ENCODE peak calls at places on chromosomes 11 and 22, in ten cellular contexts. J is COR-L47; S is upper lobe of right lung; B is DMS153; V is activated T-helper 1 cell treated with Interleukin-2 at 50 U/mL for 16 hours; A is NCI-H446 treated with DMSO at 0.1 percent for 48 hours; G is occipital lobe; H is left cardiac atrium; K is astrocyte; Z is activated CD4-positive, alpha-beta T cell treated with anti-CD3 and anti-CD28 coated beads, Interleukin-2, amount 50 U/mL, for 24 hours. T is an unnamed sample.

GRCh38 chr11:95364324-95365295 is 133.6 kb upstream of the SESN3 start:
- DNase-seq in J (no peak), S (no peak), B (no peak), V (no peak), A (peak), G (no peak), H (no peak), K (peak), Z (no peak), T (no peak)

GRCh38 chr11:110472858-110473257 is 43.1 kb downstream of the FDX1 start:
- DNase-seq in J (no peak), S (no peak), B (no peak), V (no peak), A (no peak), G (no peak), H (no peak), K (peak), Z (no peak), T (no peak)

GRCh38 chr11:46475926-46476545 is 84.5 kb upstream of the CHRM4 start:
- DNase-seq in J (no peak), S (no peak), B (no peak), V (no peak), A (no peak), G (no peak), H (no peak), K (no peak), Z (no peak), T (no peak)

GRCh38 chr11:73395297-73396208 is 19.4 kb downstream of the RELT start:
- DNase-seq in J (no peak), S (peak), B (no peak), V (no peak), A (no peak), G (no peak), H (peak), K (no peak), Z (no peak), T (peak)

GRCh38 chr11:121671276-121672168 is 218.8 kb upstream of the SORL1-AS1 start:
- DNase-seq in J (no peak), S (no peak), B (peak), V (no peak), A (peak), G (no peak), H (no peak), K (peak), Z (no peak), T (no peak)

GRCh38 chr22:43263645-43264514 is 76.9 kb upstream of the TTLL12 start:
- DNase-seq in J (peak), S (no peak), B (peak), V (peak), A (no peak), G (no peak), H (peak), K (peak), Z (peak), T (peak)

GRCh38 chr22:17997456-17997855 is 26.9 kb downstream of the MICAL3 start:
- DNase-seq in J (no peak), S (no peak), B (no peak), V (no peak), A (no peak), G (no peak), H (no peak), K (no peak), Z (no peak), T (no peak)

GRCh38 chr11:127648604-127649003 is 648.0 kb upstream of the KIRREL3 start:
- DNase-seq in J (no peak), S (no peak), B (no peak), V (no peak), A (no peak), G (no peak), H (no peak), K (no peak), Z (no peak), T (no peak)

GRCh38 chr11:65879622-65880021 is at the start of gene CTSW:
- DNase-seq in J (no peak), S (no peak), B (no peak), V (no peak), A (no peak), G (no peak), H (peak), K (no peak), Z (no peak), T (peak)

GRCh38 chr11:95093548-95093947 is 3.9 kb downstream of the ENDOD1 start:
- DNase-seq in J (peak), S (no peak), B (no peak), V (no peak), A (no peak), G (no peak), H (no peak), K (no peak), Z (no peak), T (no peak)

GRCh38 chr11:118679483-118679882 is at the start of gene TREH:
- DNase-seq in J (no peak), S (peak), B (no peak), V (no peak), A (no peak), G (no peak), H (no peak), K (no peak), Z (no peak), T (no peak)

GRCh38 chr11:46577058-46577457 is 16.8 kb downstream of the AMBRA1 start:
- DNase-seq in J (no peak), S (no peak), B (no peak), V (no peak), A (no peak), G (no peak), H (no peak), K (no peak), Z (no peak), T (no peak)

GRCh38 chr11:83793332-83793731 is 507.2 kb upstream of the CCDC90B start:
- DNase-seq in J (no peak), S (no peak), B (no peak), V (no peak), A (no peak), G (no peak), H (no peak), K (no peak), Z (no peak), T (no peak)

GRCh38 chr22:44422742-44423370 is 75.2 kb downstream of the RTL6 start:
- DNase-seq in J (no peak), S (peak), B (peak), V (no peak), A (no peak), G (no peak), H (no peak), K (no peak), Z (no peak), T (no peak)

GRCh38 chr22:50526849-50527801 is 1.7 kb upstream of the SCO2 start:
- DNase-seq in J (no peak), S (peak), B (no peak), V (no peak), A (no peak), G (no peak), H (peak), K (no peak), Z (peak), T (peak)

GRCh38 chr11:67179892-67180490 is 60.9 kb downstream of the KDM2A start:
- DNase-seq in J (no peak), S (no peak), B (no peak), V (no peak), A (no peak), G (no peak), H (no peak), K (peak), Z (no peak), T (no peak)

GRCh38 chr11:120612363-120613263 is 101.1 kb downstream of the GRIK4 start:
- DNase-seq in J (no peak), S (no peak), B (no peak), V (no peak), A (no peak), G (no peak), H (peak), K (peak), Z (no peak), T (no peak)

GRCh38 chr11:131811380-131811779 is 441.0 kb downstream of the NTM start:
- DNase-seq in J (peak), S (no peak), B (no peak), V (no peak), A (no peak), G (no peak), H (no peak), K (no peak), Z (no peak), T (no peak)

GRCh38 chr11:67584205-67584880 is 731 bp downstream of the GSTP1 start:
- DNase-seq in J (no peak), S (peak), B (peak), V (no peak), A (no peak), G (no peak), H (peak), K (peak), Z (peak), T (peak)

GRCh38 chr11:99370557-99371200 is 349.9 kb downstream of the CNTN5 start:
- DNase-seq in J (peak), S (no peak), B (no peak), V (no peak), A (peak), G (peak), H (peak), K (peak), Z (no peak), T (peak)

GRCh38 chr11:71548716-71549151 is 514 bp downstream of the KRTAP5-9 start:
- DNase-seq in J (no peak), S (no peak), B (no peak), V (no peak), A (no peak), G (no peak), H (no peak), K (no peak), Z (no peak), T (no peak)

GRCh38 chr11:32792948-32793475 is 1.4 kb downstream of the CCDC73 start:
- DNase-seq in J (peak), S (no peak), B (peak), V (peak), A (peak), G (peak), H (peak), K (peak), Z (peak), T (peak)

GRCh38 chr11:112016765-112017356 is 8.3 kb upstream of the DLAT start:
- DNase-seq in J (no peak), S (no peak), B (no peak), V (no peak), A (no peak), G (no peak), H (no peak), K (peak), Z (no peak), T (no peak)

GRCh38 chr22:44893731-44894080 is 116.1 kb downstream of the PHF21B start:
- DNase-seq in J (no peak), S (no peak), B (no peak), V (no peak), A (no peak), G (no peak), H (no peak), K (no peak), Z (no peak), T (no peak)

GRCh38 chr11:20327377-20327776 is 36.1 kb upstream of the HTATIP2 start:
- DNase-seq in J (no peak), S (no peak), B (no peak), V (no peak), A (peak), G (no peak), H (no peak), K (no peak), Z (no peak), T (no peak)

GRCh38 chr11:124917115-124917637 is 1.9 kb upstream of the HEPN1 start:
- DNase-seq in J (no peak), S (no peak), B (no peak), V (no peak), A (peak), G (peak), H (no peak), K (no peak), Z (no peak), T (no peak)

GRCh38 chr11:132858203-132858602 is 674.1 kb downstream of the OPCML start:
- DNase-seq in J (no peak), S (no peak), B (no peak), V (no peak), A (no peak), G (no peak), H (no peak), K (peak), Z (no peak), T (no peak)

GRCh38 chr11:12110714-12111481 is 508 bp downstream of the MICAL2 start:
- DNase-seq in J (peak), S (peak), B (no peak), V (no peak), A (no peak), G (no peak), H (peak), K (no peak), Z (peak), T (peak)

GRCh38 chr11:70544774-70545625 is 146.7 kb downstream of the CTTN start:
- DNase-seq in J (no peak), S (peak), B (no peak), V (no peak), A (no peak), G (no peak), H (no peak), K (peak), Z (no peak), T (no peak)

GRCh38 chr11:14223636-14224035 is 135.3 kb downstream of the RRAS2 start:
- DNase-seq in J (no peak), S (no peak), B (no peak), V (no peak), A (no peak), G (no peak), H (no peak), K (no peak), Z (no peak), T (no peak)

T was measured in right cardiac atrium.